ENCODE peak calls at places on chromosomes 6 and 20, in seven cellular contexts. J, N, Q, I, B, K and S are unnamed samples. For H3K4me1, the result is how much of the 10 kb centered on the place peaks cover.

GRCh38 chr20:58700121-58700780 is 7.7 kb downstream of the NPEPL1 start:
- DNase-seq in N (peak), I (no peak), K (peak), J (no peak), Q (no peak), B (peak), S (peak)

GRCh38 chr6:32819729-32820128 is 2.9 kb upstream of the HLA-DOB start:
- DNase-seq in K (peak), I (no peak), N (no peak), Q (no peak), B (no peak), J (peak), S (no peak)

GRCh38 chr20:64171211-64171610 is 7.0 kb downstream of the MYT1 start:
- DNase-seq in J (no peak), N (no peak), Q (no peak), I (no peak), B (no peak), K (no peak), S (no peak)

GRCh38 chr6:3841711-3842565 is 7.2 kb upstream of the FAM50B start:
- DNase-seq in N (no peak), B (peak), K (peak), I (peak), J (peak), Q (no peak), S (no peak)

GRCh38 chr6:152682141-152682540 is 15.6 kb upstream of the MYCT1 start:
- DNase-seq in N (no peak), K (no peak), Q (no peak), B (no peak), J (no peak), I (no peak), S (no peak)

GRCh38 chr6:165049362-165049761 is 260.0 kb downstream of the C6orf118 start:
- DNase-seq in B (peak), K (no peak), Q (no peak), N (peak), J (peak), I (peak), S (peak)

GRCh38 chr20:18749528-18749927 is 64.1 kb upstream of the SCP2D1 start:
- DNase-seq in N (no peak), J (no peak), K (no peak), Q (no peak), B (no peak), I (no peak), S (no peak)

GRCh38 chr6:35024601-35025054 is 116.5 kb downstream of the TCP11 start:
- DNase-seq in Q (no peak), K (peak), N (peak), J (peak), B (no peak), I (peak), S (no peak)

GRCh38 chr6:154167163-154167562 is 128.1 kb downstream of the OPRM1 start:
- DNase-seq in Q (no peak), N (no peak), K (no peak), B (no peak), I (no peak), J (no peak), S (no peak)

GRCh38 chr6:33415831-33416230 is 2.1 kb downstream of the CUTA start:
- DNase-seq in I (no peak), K (no peak), B (no peak), Q (no peak), J (no peak), N (no peak), S (no peak)

GRCh38 chr20:21394120-21394519 is 3.2 kb downstream of the NKX2-4 start:
- DNase-seq in J (no peak), I (no peak), K (no peak), N (no peak), Q (no peak), B (no peak), S (no peak)

GRCh38 chr6:112618796-112619195 is 271.7 kb downstream of the RFPL4B start:
- DNase-seq in I (no peak), J (no peak), Q (no peak), N (peak), K (no peak), B (no peak), S (no peak)

GRCh38 chr20:4026093-4026601 is 10.8 kb upstream of the RNF24 start:
- DNase-seq in Q (peak), K (peak), J (no peak), B (no peak), N (peak), I (peak), S (no peak)

GRCh38 chr20:47361268-47361665 is 4.8 kb upstream of the ZMYND8 start:
- DNase-seq in I (no peak), J (no peak), B (no peak), Q (no peak), K (no peak), N (no peak), S (no peak)

GRCh38 chr6:79196908-79197307 is 37.6 kb downstream of the HMGN3 start:
- DNase-seq in N (no peak), I (no peak), Q (no peak), K (no peak), B (no peak), J (no peak), S (no peak)

GRCh38 chr6:165186441-165187205 is 122.8 kb downstream of the C6orf118 start:
- DNase-seq in I (no peak), N (no peak), B (no peak), K (no peak), Q (no peak), J (no peak), S (no peak)

GRCh38 chr20:60137657-60138245 is 179.5 kb downstream of the CDH26 start:
- DNase-seq in N (no peak), K (peak), I (no peak), J (peak), B (no peak), Q (no peak), S (no peak)

GRCh38 chr6:78308025-78308424 is 559.3 kb upstream of the IRAK1BP1 start:
- DNase-seq in N (no peak), K (no peak), Q (no peak), B (no peak), J (peak), I (no peak), S (no peak)

GRCh38 chr6:148218542-148219258 is 123.9 kb upstream of the SASH1 start:
- DNase-seq in J (no peak), N (peak), B (peak), Q (no peak), K (no peak), I (no peak), S (no peak)

GRCh38 chr20:35561671-35562070 is 19.8 kb downstream of the ERGIC3 start:
- DNase-seq in B (no peak), J (no peak), K (no peak), I (no peak), Q (no peak), N (no peak), S (no peak)

GRCh38 chr6:161238076-161238869 is 35.6 kb downstream of the AGPAT4 start:
- DNase-seq in N (no peak), J (no peak), I (no peak), B (no peak), K (peak), Q (no peak), S (no peak)

GRCh38 chr6:47603995-47604394 is 94.4 kb upstream of the ADGRF4 start:
- DNase-seq in B (no peak), Q (peak), J (no peak), K (no peak), N (no peak), I (no peak), S (no peak)

GRCh38 chr6:28136585-28137457 is 4.9 kb upstream of the ZKSCAN8 start:
- DNase-seq in I (peak), N (peak), Q (peak), K (peak), B (peak), J (peak), S (peak)

GRCh38 chr20:42110301-42110700 is 492.1 kb upstream of the CHD6 start:
- DNase-seq in Q (no peak), I (no peak), J (no peak), B (no peak), N (no peak), K (no peak), S (no peak)

GRCh38 chr20:34634392-34634791 is 42.5 kb downstream of the PIGU start:
- DNase-seq in N (no peak), B (no peak), J (no peak), K (no peak), Q (no peak), I (no peak), S (no peak)

GRCh38 chr6:28632326-28632851 is 106.7 kb downstream of the GPX5 start:
- DNase-seq in I (peak), J (no peak), N (no peak), Q (no peak), K (no peak), B (no peak), S (no peak)

GRCh38 chr6:144265390-144265789 is 19.7 kb upstream of the UTRN start:
- DNase-seq in Q (no peak), B (no peak), K (peak), N (peak), I (peak), J (peak), S (no peak)

GRCh38 chr6:29524982-29525639 is 34.4 kb downstream of the UBD start:
- DNase-seq in N (no peak), B (no peak), K (no peak), Q (no peak), J (no peak), I (no peak), S (no peak)

GRCh38 chr20:12570371-12570770 is 438.4 kb upstream of the SPTLC3 start:
- DNase-seq in B (no peak), I (peak), J (peak), Q (no peak), K (no peak), N (peak), S (no peak)

DNA sequence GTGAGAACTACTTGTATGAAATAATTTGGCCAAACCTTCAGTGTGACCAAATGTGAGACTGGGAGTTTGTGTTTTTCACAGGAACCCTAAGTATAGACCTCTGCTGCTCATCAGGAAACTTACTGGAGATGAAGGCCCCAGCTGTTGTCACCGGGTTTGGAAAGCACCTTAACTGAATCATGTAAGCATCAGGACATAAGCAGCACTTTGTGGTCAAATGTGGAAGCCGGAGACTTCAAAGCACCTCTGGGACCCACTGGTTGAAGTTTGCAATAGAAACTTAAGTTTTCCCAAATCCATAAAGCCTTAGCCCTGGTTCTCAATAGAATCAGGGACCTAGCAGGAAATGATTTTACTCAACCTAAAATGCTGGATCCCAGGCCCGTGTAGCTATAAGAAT is 14.3 kb downstream of the TTPAL start:
- DNase-seq in I (no peak), J (no peak), K (no peak), N (no peak), B (no peak), Q (no peak), S (no peak)
- H3K4me1 ChIP-seq in I (under half), J (under half), K (under half), N (under half), B (under half), Q (under half), S (under half)

DNA sequence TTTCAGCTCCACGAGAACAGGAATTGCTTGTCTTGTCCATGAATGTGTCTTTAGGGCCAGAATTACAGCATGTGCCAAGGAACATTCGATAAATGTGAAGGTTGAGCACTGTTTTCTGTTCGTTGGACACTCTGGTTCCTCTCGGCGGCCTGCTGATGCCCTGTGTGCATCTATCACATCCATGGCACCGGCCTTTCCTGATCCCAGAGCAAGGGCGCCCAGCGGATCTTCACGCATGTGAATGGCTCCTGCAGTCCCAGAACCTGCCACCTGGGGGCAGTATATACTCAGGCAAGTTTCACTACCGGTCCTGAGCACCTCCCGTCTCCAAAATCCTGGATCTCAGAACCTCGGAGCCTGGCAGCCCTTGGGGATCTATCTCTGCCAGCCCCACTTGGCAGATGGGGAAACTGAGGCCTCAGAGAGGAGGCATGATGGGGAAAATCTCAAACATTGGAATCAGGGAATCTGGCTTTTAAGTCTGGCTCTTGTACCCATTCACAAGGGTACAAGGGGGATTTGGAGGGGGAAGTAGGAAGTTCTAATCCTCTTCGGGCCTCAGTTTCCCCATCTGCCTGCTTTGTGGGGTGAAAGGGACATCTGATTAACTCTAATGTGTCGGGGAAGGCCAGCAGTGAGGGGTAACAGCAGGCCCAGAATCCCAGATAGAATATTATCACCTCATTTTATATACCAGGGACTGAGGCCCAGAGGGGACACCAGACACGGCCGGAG is 4.3 kb upstream of the CEBPB start:
- DNase-seq in N (peak), B (peak), J (peak), K (peak), Q (peak), I (peak), S (peak)
- H3K27ac ChIP-seq in N (no peak), B (peak), J (peak), K (no peak), Q (peak), I (no peak), S (no peak)

GRCh38 chr20:51265366-51265765 is 242.5 kb upstream of the KCNG1 start:
- DNase-seq in I (no peak), J (no peak), B (no peak), K (peak), Q (no peak), N (no peak), S (no peak)
- TF ChIP-seq CTCF in I (no peak), J (no peak), B (no peak), K (no peak), Q (no peak), N (no peak), S (no peak)

GRCh38 chr6:41565701-41566100 is 19.5 kb downstream of the FOXP4 start:
- DNase-seq in N (no peak), Q (no peak), B (no peak), J (no peak), I (no peak), K (no peak), S (no peak)

GRCh38 chr6:41568585-41569384 is 22.6 kb downstream of the FOXP4 start:
- DNase-seq in J (peak), I (peak), Q (peak), N (peak), B (peak), K (peak), S (peak)

GRCh38 chr6:41570270-41570615 is 24.1 kb downstream of the FOXP4 start:
- DNase-seq in I (no peak), Q (no peak), B (no peak), K (no peak), J (no peak), N (no peak), S (no peak)

GRCh38 chr6:41566961-41567360 is 20.8 kb downstream of the FOXP4 start:
- DNase-seq in I (no peak), K (no peak), N (no peak), B (no peak), Q (no peak), J (no peak), S (no peak)

DNA sequence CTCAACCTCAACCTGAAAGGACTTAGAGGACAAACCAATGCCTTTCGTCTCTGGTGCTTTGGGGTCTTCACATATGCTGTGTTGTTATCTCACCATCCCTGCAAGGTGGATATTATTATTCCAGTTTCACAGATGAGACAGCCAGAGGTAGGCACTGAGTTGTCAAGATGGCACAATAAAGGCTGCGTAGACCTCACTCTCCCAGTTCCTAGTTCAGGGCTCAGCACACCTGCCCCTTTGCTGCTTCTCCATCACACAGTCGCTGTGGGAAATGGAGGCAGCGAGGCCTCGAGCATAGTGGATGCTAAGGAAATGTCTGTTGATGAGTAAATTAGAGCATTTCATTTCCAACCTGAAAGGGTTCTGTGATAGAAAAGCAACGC is 22.0 kb downstream of the FOXP4 start:
- DNase-seq in Q (no peak), J (no peak), B (no peak), N (no peak), I (no peak), K (no peak), S (no peak)
- H3K4me1 ChIP-seq in Q (under half), J (under half), B (half or more), N (half or more), I (half or more), K (under half), S (under half)

GRCh38 chr20:16488086-16488485 is 85.2 kb downstream of the KIF16B start:
- DNase-seq in K (no peak), Q (no peak), J (no peak), N (no peak), B (no peak), I (no peak), S (no peak)
- H3K27ac ChIP-seq in K (no peak), Q (no peak), J (no peak), N (peak), B (no peak), I (no peak), S (no peak)